ENCODE peak calls at places on chromosome 18, in four cellular contexts. One of them, this sample, is unnamed.

GRCh38 chr18:48065601-48065995 is 135.1 kb upstream of the SMAD2 start:
- DNase-seq in CD8-positive, alpha-beta memory T cell: no peak
- DNase-seq in PC-3: no peak
- DNase-seq in lower lobe of right lung: no peak
- DNase-seq in this sample: no peak

GRCh38 chr18:13137041-13137938 is 81.3 kb upstream of the LDLRAD4 start:
- DNase-seq in CD8-positive, alpha-beta memory T cell: no peak
- DNase-seq in PC-3: no peak
- DNase-seq in lower lobe of right lung: peak; percentile 68
- DNase-seq in this sample: peak; percentile 63

GRCh38 chr18:70463085-70463484 is 174.2 kb downstream of the SOCS6 start:
- DNase-seq in lower lobe of right lung: no peak
- DNase-seq in PC-3: no peak
- DNase-seq in CD8-positive, alpha-beta memory T cell: no peak
- DNase-seq in this sample: no peak

GRCh38 chr18:23943104-23943503 is 71.5 kb upstream of the TTC39C start:
- DNase-seq in PC-3: no peak
- DNase-seq in lower lobe of right lung: no peak
- DNase-seq in CD8-positive, alpha-beta memory T cell: no peak
- DNase-seq in this sample: no peak

GRCh38 chr18:28075501-28075900 is 101.4 kb downstream of the CDH2 start:
- DNase-seq in CD8-positive, alpha-beta memory T cell: no peak
- DNase-seq in PC-3: peak; percentile 38
- DNase-seq in lower lobe of right lung: no peak
- DNase-seq in this sample: peak; percentile 42

GRCh38 chr18:46793565-46793964 is 36.7 kb upstream of the ST8SIA5 start:
- DNase-seq in CD8-positive, alpha-beta memory T cell: no peak
- DNase-seq in lower lobe of right lung: no peak
- DNase-seq in PC-3: peak; percentile 2
- DNase-seq in this sample: no peak

GRCh38 chr18:70422061-70422965 is 133.5 kb downstream of the SOCS6 start:
- DNase-seq in PC-3: peak; percentile 90
- DNase-seq in CD8-positive, alpha-beta memory T cell: no peak
- DNase-seq in lower lobe of right lung: peak; percentile 87
- DNase-seq in this sample: peak; percentile 72

GRCh38 chr18:48230459-48231113 is 178.6 kb downstream of the ZBTB7C start:
- DNase-seq in CD8-positive, alpha-beta memory T cell: no peak
- DNase-seq in lower lobe of right lung: peak; percentile 79
- DNase-seq in PC-3: peak; percentile 48
- DNase-seq in this sample: peak; percentile 37

GRCh38 chr18:45688113-45688512 is 35.9 kb upstream of the SLC14A1 start:
- DNase-seq in lower lobe of right lung: no peak
- DNase-seq in PC-3: no peak
- DNase-seq in CD8-positive, alpha-beta memory T cell: no peak
- DNase-seq in this sample: no peak

GRCh38 chr18:56168049-56168781 is 470.2 kb downstream of the TXNL1 start:
- DNase-seq in PC-3: peak; percentile 92
- DNase-seq in lower lobe of right lung: no peak
- DNase-seq in CD8-positive, alpha-beta memory T cell: no peak
- DNase-seq in this sample: peak; percentile 61

GRCh38 chr18:47118986-47119385 is 31.3 kb downstream of the HDHD2 start:
- DNase-seq in lower lobe of right lung: no peak
- DNase-seq in PC-3: no peak
- DNase-seq in CD8-positive, alpha-beta memory T cell: no peak
- DNase-seq in this sample: peak; percentile 10

GRCh38 chr18:23485386-23485785 is 17.9 kb upstream of the RMC1 start:
- DNase-seq in CD8-positive, alpha-beta memory T cell: no peak
- DNase-seq in PC-3: no peak
- DNase-seq in lower lobe of right lung: no peak
- DNase-seq in this sample: no peak

GRCh38 chr18:49841236-49842217 is 28.2 kb upstream of the ACAA2 start:
- DNase-seq in lower lobe of right lung: no peak
- DNase-seq in CD8-positive, alpha-beta memory T cell: no peak
- DNase-seq in PC-3: no peak
- DNase-seq in this sample: no peak

GRCh38 chr18:55637204-55637603 is 49.2 kb upstream of the TCF4 start:
- DNase-seq in lower lobe of right lung: no peak
- DNase-seq in PC-3: no peak
- DNase-seq in CD8-positive, alpha-beta memory T cell: no peak
- DNase-seq in this sample: no peak

GRCh38 chr18:48607049-48607984 is 68.5 kb downstream of the CTIF start:
- DNase-seq in PC-3: no peak
- DNase-seq in CD8-positive, alpha-beta memory T cell: no peak
- DNase-seq in lower lobe of right lung: no peak
- DNase-seq in this sample: peak; percentile 96

GRCh38 chr18:63788447-63789096 is 13.4 kb downstream of the SERPINB7 start:
- DNase-seq in CD8-positive, alpha-beta memory T cell: peak; percentile 11
- DNase-seq in lower lobe of right lung: no peak
- DNase-seq in PC-3: peak; percentile 96
- DNase-seq in this sample: peak; percentile 70

GRCh38 chr18:23994361-23994902 is 20.1 kb upstream of the TTC39C start:
- DNase-seq in CD8-positive, alpha-beta memory T cell: peak; percentile 23
- DNase-seq in lower lobe of right lung: peak; percentile 61
- DNase-seq in PC-3: peak; percentile 97
- DNase-seq in this sample: peak; percentile 85

GRCh38 chr18:58793361-58793760 is 71.3 kb upstream of the ZNF532 start:
- DNase-seq in CD8-positive, alpha-beta memory T cell: no peak
- DNase-seq in PC-3: peak; percentile 98
- DNase-seq in lower lobe of right lung: no peak
- DNase-seq in this sample: peak; percentile 82

GRCh38 chr18:34977787-34978532 is 63.3 kb upstream of the MAPRE2 start:
- DNase-seq in PC-3: no peak
- DNase-seq in lower lobe of right lung: peak; percentile 78
- DNase-seq in CD8-positive, alpha-beta memory T cell: peak; percentile 13
- DNase-seq in this sample: peak; percentile 47
- H3K27me3 ChIP-seq in PC-3: no peaks in the 10 kb centered on the region
- H3K27me3 ChIP-seq in lower lobe of right lung: no peaks in the 10 kb centered on the region
- H3K27me3 ChIP-seq in CD8-positive, alpha-beta memory T cell: no peaks in the 10 kb centered on the region
- H3K27me3 ChIP-seq in this sample: peaks cover 5% of the 10 kb centered on the region

GRCh38 chr18:79519751-79520472 is 124.2 kb downstream of the NFATC1 start:
- DNase-seq in PC-3: no peak
- DNase-seq in CD8-positive, alpha-beta memory T cell: no peak
- DNase-seq in lower lobe of right lung: peak; percentile 32
- DNase-seq in this sample: peak; percentile 26
- H3K4me1 ChIP-seq in PC-3: no peaks in the 10 kb centered on the region
- H3K4me1 ChIP-seq in CD8-positive, alpha-beta memory T cell: peaks cover 86% of the 10 kb centered on the region
- H3K4me1 ChIP-seq in lower lobe of right lung: peaks cover 18% of the 10 kb centered on the region
- H3K4me1 ChIP-seq in this sample: no peaks in the 10 kb centered on the region

DNA sequence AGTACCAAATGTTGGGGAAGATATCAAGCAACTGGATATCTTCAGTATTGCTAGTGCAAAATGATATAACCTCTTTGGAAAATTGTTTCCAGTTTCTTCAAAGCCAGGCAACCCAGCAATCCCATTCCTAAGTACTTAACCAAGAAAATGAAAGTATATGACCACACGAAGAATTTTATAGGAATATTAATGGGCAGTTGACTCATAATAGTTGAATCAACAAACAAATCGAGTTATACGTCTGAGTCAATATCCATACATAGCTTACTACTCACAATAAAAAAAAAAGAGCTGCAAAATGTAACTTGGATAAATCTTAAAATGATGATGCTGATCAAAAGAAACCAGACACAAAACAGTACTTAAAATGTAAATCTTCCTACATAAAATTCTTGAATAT is 810.4 kb downstream of the METTL4 start:
- DNase-seq in CD8-positive, alpha-beta memory T cell: no peak
- DNase-seq in PC-3: peak; percentile 85
- DNase-seq in lower lobe of right lung: no peak
- DNase-seq in this sample: no peak
- H3K27me3 ChIP-seq in CD8-positive, alpha-beta memory T cell: no peaks in the 10 kb centered on the region
- H3K27me3 ChIP-seq in PC-3: peaks cover 14% of the 10 kb centered on the region
- H3K27me3 ChIP-seq in lower lobe of right lung: no peaks in the 10 kb centered on the region
- H3K27me3 ChIP-seq in this sample: no peaks in the 10 kb centered on the region

GRCh38 chr18:35458677-35459441 is 38.9 kb downstream of the INO80C start:
- DNase-seq in CD8-positive, alpha-beta memory T cell: no peak
- DNase-seq in PC-3: peak; percentile 71
- DNase-seq in lower lobe of right lung: peak; percentile 53
- DNase-seq in this sample: peak; percentile 44

GRCh38 chr18:35458271-35458670 is 39.5 kb downstream of the INO80C start:
- DNase-seq in CD8-positive, alpha-beta memory T cell: no peak
- DNase-seq in PC-3: peak; percentile 47
- DNase-seq in lower lobe of right lung: no peak
- DNase-seq in this sample: no peak

GRCh38 chr18:35456181-35456850 is 41.4 kb downstream of the INO80C start:
- DNase-seq in lower lobe of right lung: no peak
- DNase-seq in CD8-positive, alpha-beta memory T cell: no peak
- DNase-seq in PC-3: peak; percentile 39
- DNase-seq in this sample: no peak

GRCh38 chr18:35454803-35455202 is 43.0 kb downstream of the INO80C start:
- DNase-seq in PC-3: no peak
- DNase-seq in CD8-positive, alpha-beta memory T cell: no peak
- DNase-seq in lower lobe of right lung: no peak
- DNase-seq in this sample: no peak

GRCh38 chr18:35457140-35457704 is 40.5 kb downstream of the INO80C start:
- DNase-seq in lower lobe of right lung: no peak
- DNase-seq in CD8-positive, alpha-beta memory T cell: no peak
- DNase-seq in PC-3: peak; percentile 47
- DNase-seq in this sample: no peak
- H3K4me1 ChIP-seq in lower lobe of right lung: peaks cover 20% of the 10 kb centered on the region
- H3K4me1 ChIP-seq in CD8-positive, alpha-beta memory T cell: no peaks in the 10 kb centered on the region
- H3K4me1 ChIP-seq in PC-3: peaks cover 62% of the 10 kb centered on the region
- H3K4me1 ChIP-seq in this sample: peaks cover 33% of the 10 kb centered on the region

This sample was measured in adipocyte.